ENCODE peak calls at places on chromosome 1, in four cellular contexts. F is CMK, Y is pulmonary artery endothelial cell, S is heart right ventricle. G is an unnamed sample.

GRCh38 chr1:199593475-199593874 is 434.0 kb upstream of the NR5A2 start:
- DNase-seq in Y (no peak), S (no peak), F (no peak), G (no peak)

GRCh38 chr1:211738709-211739301 is 63.4 kb upstream of the NEK2 start:
- DNase-seq in F (no peak), Y (no peak), S (no peak), G (peak; percentile 52)

GRCh38 chr1:214205053-214205452 is 75.9 kb upstream of the SMYD2 start:
- DNase-seq in F (no peak), Y (no peak), S (no peak), G (no peak)

GRCh38 chr1:17732475-17732874 is 22.7 kb upstream of the ACTL8 start:
- DNase-seq in Y (no peak), F (no peak), S (no peak), G (no peak)

GRCh38 chr1:43074244-43074643 is 97.8 kb downstream of the EBNA1BP2 start:
- DNase-seq in Y (no peak), F (no peak), S (no peak), G (no peak)

GRCh38 chr1:87723193-87723592 is 394.5 kb downstream of the LMO4 start:
- DNase-seq in S (no peak), Y (no peak), F (no peak), G (no peak)

GRCh38 chr1:32500387-32501209 is 35.7 kb downstream of the ZBTB8B start:
- DNase-seq in S (peak; percentile 81), Y (no peak), F (no peak), G (no peak)

GRCh38 chr1:54850737-54851136 is 36.3 kb downstream of the DHCR24 start:
- DNase-seq in F (no peak), Y (no peak), S (no peak), G (no peak)

GRCh38 chr1:110150330-110151174 is at the start of gene SLC6A17:
- DNase-seq in Y (no peak), S (no peak), F (no peak), G (no peak)

GRCh38 chr1:16324456-16324890 is 27.8 kb downstream of the FBXO42 start:
- DNase-seq in F (no peak), S (no peak), Y (peak; percentile 15), G (no peak)

GRCh38 chr1:193545171-193545570 is 358.8 kb upstream of the B3GALT2 start:
- DNase-seq in F (no peak), S (no peak), Y (no peak), G (no peak)

G was measured in CD4-positive, CD25-positive, alpha-beta regulatory T cell.